ENCODE peak calls at places on chromosome 17, in nine cellular contexts. V, M, A, Q, I, H, C, Y and S are unnamed samples.

GRCh38 chr17:42744283-42744805 is 496 bp downstream of the EZH1 start:
- DNase-seq in V (peak), M (no peak), A (peak), Q (no peak), I (no peak), H (peak), C (peak), Y (peak), S (peak)

GRCh38 chr17:17366941-17367885 is 64.0 kb downstream of the NT5M start:
- DNase-seq in V (no peak), M (no peak), A (no peak), Q (no peak), I (no peak), H (no peak), C (no peak), Y (peak), S (no peak)

GRCh38 chr17:43536236-43537088 is 9.7 kb downstream of the ETV4 start:
- DNase-seq in V (no peak), M (no peak), A (peak), Q (no peak), I (no peak), H (no peak), C (peak), Y (peak), S (no peak)

GRCh38 chr17:32341141-32341856 is 674 bp downstream of the C17orf75 start:
- DNase-seq in V (no peak), M (no peak), A (peak), Q (no peak), I (no peak), H (no peak), C (no peak), Y (no peak), S (peak)

GRCh38 chr17:58331815-58332719 is 3.5 kb upstream of the TSPOAP1 start:
- DNase-seq in V (no peak), M (peak), A (no peak), Q (no peak), I (no peak), H (peak), C (no peak), Y (no peak), S (peak)

GRCh38 chr17:81517009-81517338 is 4.4 kb upstream of the ACTG1 start:
- DNase-seq in V (no peak), M (no peak), A (no peak), Q (no peak), I (no peak), H (peak), C (no peak), Y (no peak), S (no peak)

GRCh38 chr17:28570716-28571254 is 539 bp downstream of the PIGS start:
- DNase-seq in V (no peak), M (peak), A (peak), Q (no peak), I (peak), H (no peak), C (peak), Y (no peak), S (peak)

GRCh38 chr17:42139093-42139492 is 15.7 kb downstream of the RAB5C start:
- DNase-seq in V (no peak), M (no peak), A (no peak), Q (no peak), I (no peak), H (no peak), C (no peak), Y (no peak), S (no peak)

GRCh38 chr17:72030067-72030899 is 90.5 kb upstream of the SOX9 start:
- DNase-seq in V (no peak), M (peak), A (peak), Q (peak), I (peak), H (peak), C (peak), Y (peak), S (peak)

GRCh38 chr17:67386965-67387551 is 10.0 kb downstream of the PITPNC1 start:
- DNase-seq in V (peak), M (peak), A (peak), Q (no peak), I (peak), H (no peak), C (peak), Y (no peak), S (peak)
- TF ChIP-seq CTCF in V (peak), M (peak), A (peak), Q (peak), I (peak), H (peak), C (peak), Y (peak), S (peak)

GRCh38 chr17:30975042-30975820 is 4.4 kb downstream of the RNF135 start:
- DNase-seq in V (no peak), M (no peak), A (no peak), Q (no peak), I (no peak), H (no peak), C (no peak), Y (no peak), S (no peak)

GRCh38 chr17:30964878-30965277 is 6.0 kb upstream of the RNF135 start:
- DNase-seq in V (no peak), M (no peak), A (peak), Q (no peak), I (no peak), H (no peak), C (peak), Y (peak), S (no peak)

GRCh38 chr17:30970757-30971567 is at the start of gene RNF135:
- DNase-seq in V (peak), M (peak), A (peak), Q (no peak), I (peak), H (peak), C (peak), Y (peak), S (peak)

GRCh38 chr17:30969989-30970680 is 704 bp upstream of the RNF135 start:
- DNase-seq in V (no peak), M (no peak), A (peak), Q (no peak), I (no peak), H (no peak), C (peak), Y (no peak), S (peak)
- TF ChIP-seq CTCF in V (no peak), M (no peak), A (no peak), Q (no peak), I (no peak), H (no peak), C (no peak), Y (peak), S (peak)

GRCh38 chr17:75183999-75184884 is 1.5 kb upstream of the SUMO2 start:
- DNase-seq in V (no peak), M (no peak), A (no peak), Q (no peak), I (no peak), H (no peak), C (no peak), Y (no peak), S (no peak)
- TF ChIP-seq CTCF in V (no peak), M (no peak), A (no peak), Q (no peak), I (no peak), H (no peak), C (no peak), Y (no peak), S (no peak)

GRCh38 chr17:8222380-8222629 is 11.9 kb upstream of the AURKB start:
- DNase-seq in V (peak), M (no peak), A (no peak), Q (peak), I (no peak), H (no peak), C (no peak), Y (no peak), S (peak)

GRCh38 chr17:8223356-8224063 is 13.1 kb upstream of the AURKB start:
- DNase-seq in V (no peak), M (peak), A (peak), Q (no peak), I (peak), H (peak), C (peak), Y (peak), S (peak)

GRCh38 chr17:8221663-8222379 is 11.4 kb upstream of the AURKB start:
- DNase-seq in V (no peak), M (peak), A (peak), Q (no peak), I (peak), H (peak), C (peak), Y (peak), S (peak)

GRCh38 chr17:8222630-8223355 is 12.4 kb upstream of the AURKB start:
- DNase-seq in V (peak), M (peak), A (peak), Q (peak), I (peak), H (peak), C (peak), Y (peak), S (peak)

GRCh38 chr17:8220783-8221662 is 10.6 kb upstream of the AURKB start:
- DNase-seq in V (peak), M (peak), A (peak), Q (peak), I (peak), H (peak), C (peak), Y (peak), S (peak)
- TF ChIP-seq CTCF in V (no peak), M (no peak), A (no peak), Q (no peak), I (no peak), H (no peak), C (peak), Y (no peak), S (no peak)

GRCh38 chr17:33712120-33712519 is 419.0 kb upstream of the ASIC2 start:
- DNase-seq in V (no peak), M (no peak), A (no peak), Q (no peak), I (no peak), H (no peak), C (no peak), Y (no peak), S (no peak)
- TF ChIP-seq CTCF in V (no peak), M (no peak), A (no peak), Q (peak), I (peak), H (no peak), C (no peak), Y (no peak), S (peak)